ENCODE peak calls at places on chromosomes 4 and X, in four cellular contexts. One of them, this sample, is unnamed.

GRCh38 chrX:7090506-7091095 is 56.9 kb upstream of the STS start:
- DNase-seq in choroid plexus epithelial cell: no peak
- DNase-seq in astrocyte: no peak
- DNase-seq in transverse colon: no peak
- DNase-seq in this sample: no peak

GRCh38 chr4:145945431-145946155 is 7.0 kb upstream of the ZNF827 start:
- DNase-seq in choroid plexus epithelial cell: peak; percentile 47
- DNase-seq in astrocyte: no peak
- DNase-seq in transverse colon: no peak
- DNase-seq in this sample: no peak

GRCh38 chr4:184437565-184437964 is 36.8 kb downstream of the IRF2 start:
- DNase-seq in choroid plexus epithelial cell: no peak
- DNase-seq in astrocyte: no peak
- DNase-seq in transverse colon: no peak
- DNase-seq in this sample: no peak

GRCh38 chr4:113893546-113893945 is 85.9 kb downstream of the ARSJ start:
- DNase-seq in choroid plexus epithelial cell: peak; percentile 56
- DNase-seq in astrocyte: no peak
- DNase-seq in transverse colon: no peak
- DNase-seq in this sample: no peak

GRCh38 chr4:8756816-8757215 is 114.8 kb downstream of the HMX1 start:
- DNase-seq in choroid plexus epithelial cell: no peak
- DNase-seq in astrocyte: no peak
- DNase-seq in transverse colon: no peak
- DNase-seq in this sample: no peak

GRCh38 chr4:138310991-138311390 is 68.8 kb upstream of the SLC7A11 start:
- DNase-seq in choroid plexus epithelial cell: peak; percentile 80
- DNase-seq in astrocyte: peak; percentile 85
- DNase-seq in transverse colon: no peak
- DNase-seq in this sample: no peak

GRCh38 chrX:118345045-118345400 is 883 bp upstream of the WDR44 start:
- DNase-seq in choroid plexus epithelial cell: no peak
- DNase-seq in astrocyte: no peak
- DNase-seq in transverse colon: no peak
- DNase-seq in this sample: no peak

GRCh38 chrX:85109235-85109634 is 105.6 kb downstream of the APOOL start:
- DNase-seq in choroid plexus epithelial cell: peak; percentile 18
- DNase-seq in astrocyte: no peak
- DNase-seq in transverse colon: no peak
- DNase-seq in this sample: no peak

GRCh38 chr4:5989236-5990225 is 28.7 kb downstream of the C4orf50 start:
- DNase-seq in choroid plexus epithelial cell: no peak
- DNase-seq in astrocyte: no peak
- DNase-seq in transverse colon: no peak
- DNase-seq in this sample: no peak

GRCh38 chr4:77586953-77587383 is 18.7 kb upstream of the CXCL13 start:
- DNase-seq in choroid plexus epithelial cell: peak; percentile 24
- DNase-seq in astrocyte: peak; percentile 24
- DNase-seq in transverse colon: peak; percentile 15
- DNase-seq in this sample: no peak

GRCh38 chr4:121397941-121398601 is 17.3 kb upstream of the QRFPR start:
- DNase-seq in choroid plexus epithelial cell: no peak
- DNase-seq in astrocyte: no peak
- DNase-seq in transverse colon: no peak
- DNase-seq in this sample: no peak

GRCh38 chr4:52750213-52750612 is 1.0 kb downstream of the ERVMER34-1 start:
- DNase-seq in choroid plexus epithelial cell: no peak
- DNase-seq in astrocyte: no peak
- DNase-seq in transverse colon: no peak
- DNase-seq in this sample: no peak

GRCh38 chr4:152698012-152698499 is 18.3 kb upstream of the TMEM154 start:
- DNase-seq in choroid plexus epithelial cell: no peak
- DNase-seq in astrocyte: no peak
- DNase-seq in transverse colon: no peak
- DNase-seq in this sample: no peak

GRCh38 chr4:59987289-59987688 is 1212.8 kb upstream of the ADGRL3 start:
- DNase-seq in choroid plexus epithelial cell: no peak
- DNase-seq in astrocyte: no peak
- DNase-seq in transverse colon: no peak
- DNase-seq in this sample: no peak

GRCh38 chr4:55440786-55441185 is 45.0 kb downstream of the TMEM165 start:
- DNase-seq in choroid plexus epithelial cell: no peak
- DNase-seq in astrocyte: no peak
- DNase-seq in transverse colon: no peak
- DNase-seq in this sample: no peak

GRCh38 chr4:31059753-31060522 is 339.8 kb downstream of the PCDH7 start:
- DNase-seq in choroid plexus epithelial cell: no peak
- DNase-seq in astrocyte: peak; percentile 67
- DNase-seq in transverse colon: no peak
- DNase-seq in this sample: no peak

GRCh38 chr4:7806080-7806630 is 133.5 kb downstream of the AFAP1 start:
- DNase-seq in choroid plexus epithelial cell: peak; percentile 82
- DNase-seq in astrocyte: peak; percentile 70
- DNase-seq in transverse colon: peak; percentile 62
- DNase-seq in this sample: no peak

GRCh38 chr4:6331018-6331417 is 61.4 kb downstream of the WFS1 start:
- DNase-seq in choroid plexus epithelial cell: peak; percentile 47
- DNase-seq in astrocyte: no peak
- DNase-seq in transverse colon: peak; percentile 23
- DNase-seq in this sample: no peak

GRCh38 chrX:104112326-104112951 is at the start of gene ZCCHC18:
- DNase-seq in choroid plexus epithelial cell: peak; percentile 41
- DNase-seq in astrocyte: peak; percentile 66
- DNase-seq in transverse colon: peak; percentile 38
- DNase-seq in this sample: no peak

GRCh38 chr4:78939667-78940008 is 400 bp upstream of the PAQR3 start:
- DNase-seq in choroid plexus epithelial cell: no peak
- DNase-seq in astrocyte: no peak
- DNase-seq in transverse colon: no peak
- DNase-seq in this sample: no peak

GRCh38 chrX:31499120-31499519 is 427.3 kb upstream of the FTHL17 start:
- DNase-seq in choroid plexus epithelial cell: peak; percentile 81
- DNase-seq in astrocyte: peak; percentile 66
- DNase-seq in transverse colon: no peak
- DNase-seq in this sample: peak; percentile 43

GRCh38 chr4:101600287-101600686 is 190.2 kb upstream of the BANK1 start:
- DNase-seq in choroid plexus epithelial cell: no peak
- DNase-seq in astrocyte: no peak
- DNase-seq in transverse colon: no peak
- DNase-seq in this sample: no peak

GRCh38 chr4:161356351-161356750 is 807.4 kb downstream of the FSTL5 start:
- DNase-seq in choroid plexus epithelial cell: no peak
- DNase-seq in astrocyte: no peak
- DNase-seq in transverse colon: no peak
- DNase-seq in this sample: no peak

GRCh38 chr4:2931765-2932560 is 31.2 kb downstream of the NOP14 start:
- DNase-seq in choroid plexus epithelial cell: no peak
- DNase-seq in astrocyte: no peak
- DNase-seq in transverse colon: peak; percentile 61
- DNase-seq in this sample: no peak

GRCh38 chrX:39848900-39849299 is 248.9 kb downstream of the BCOR start:
- DNase-seq in choroid plexus epithelial cell: peak; percentile 82
- DNase-seq in astrocyte: peak; percentile 87
- DNase-seq in transverse colon: no peak
- DNase-seq in this sample: no peak

GRCh38 chrX:71619193-71619592 is 882 bp upstream of the CXCR3 start:
- DNase-seq in choroid plexus epithelial cell: no peak
- DNase-seq in astrocyte: peak; percentile 25
- DNase-seq in transverse colon: no peak
- DNase-seq in this sample: no peak

GRCh38 chr4:14742054-14742453 is 260.2 kb upstream of the CPEB2 start:
- DNase-seq in choroid plexus epithelial cell: no peak
- DNase-seq in astrocyte: no peak
- DNase-seq in transverse colon: no peak
- DNase-seq in this sample: no peak

GRCh38 chrX:129759576-129760061 is 20.1 kb upstream of the SASH3 start:
- DNase-seq in choroid plexus epithelial cell: peak; percentile 91
- DNase-seq in astrocyte: peak; percentile 91
- DNase-seq in transverse colon: peak; percentile 40
- DNase-seq in this sample: peak; percentile 32

GRCh38 chrX:9656277-9656676 is 109.4 kb downstream of the GPR143 start:
- DNase-seq in choroid plexus epithelial cell: peak; percentile 76
- DNase-seq in astrocyte: no peak
- DNase-seq in transverse colon: no peak
- DNase-seq in this sample: no peak

GRCh38 chrX:118420462-118420861 is 74.6 kb downstream of the WDR44 start:
- DNase-seq in choroid plexus epithelial cell: peak; percentile 89
- DNase-seq in astrocyte: peak; percentile 25
- DNase-seq in transverse colon: no peak
- DNase-seq in this sample: peak; percentile 12

GRCh38 chr4:118684873-118685811 is at the start of gene METTL14:
- DNase-seq in choroid plexus epithelial cell: peak; percentile 95
- DNase-seq in astrocyte: peak; percentile 77
- DNase-seq in transverse colon: peak; percentile 93
- DNase-seq in this sample: peak; percentile 67

GRCh38 chr4:182143086-182143821 is 99.9 kb upstream of the TENM3 start:
- DNase-seq in choroid plexus epithelial cell: peak; percentile 25
- DNase-seq in astrocyte: peak; percentile 37
- DNase-seq in transverse colon: peak; percentile 36
- DNase-seq in this sample: no peak

GRCh38 chr4:7638463-7638862 is 203.7 kb upstream of the PSAPL1 start:
- DNase-seq in choroid plexus epithelial cell: no peak
- DNase-seq in astrocyte: no peak
- DNase-seq in transverse colon: no peak
- DNase-seq in this sample: no peak

GRCh38 chr4:139453041-139453370 is 915 bp upstream of the RAB33B start:
- DNase-seq in choroid plexus epithelial cell: peak; percentile 88
- DNase-seq in astrocyte: peak; percentile 65
- DNase-seq in transverse colon: peak; percentile 69
- DNase-seq in this sample: peak; percentile 72

GRCh38 chr4:173699841-173700475 is 169.9 kb upstream of the HAND2 start:
- DNase-seq in choroid plexus epithelial cell: no peak
- DNase-seq in astrocyte: no peak
- DNase-seq in transverse colon: no peak
- DNase-seq in this sample: no peak
- H3K4me3 ChIP-seq in choroid plexus epithelial cell: no peak overlapping the region
- H3K4me3 ChIP-seq in astrocyte: no peak overlapping the region
- H3K4me3 ChIP-seq in transverse colon: no peak overlapping the region
- H3K4me3 ChIP-seq in this sample: no peak overlapping the region

DNA sequence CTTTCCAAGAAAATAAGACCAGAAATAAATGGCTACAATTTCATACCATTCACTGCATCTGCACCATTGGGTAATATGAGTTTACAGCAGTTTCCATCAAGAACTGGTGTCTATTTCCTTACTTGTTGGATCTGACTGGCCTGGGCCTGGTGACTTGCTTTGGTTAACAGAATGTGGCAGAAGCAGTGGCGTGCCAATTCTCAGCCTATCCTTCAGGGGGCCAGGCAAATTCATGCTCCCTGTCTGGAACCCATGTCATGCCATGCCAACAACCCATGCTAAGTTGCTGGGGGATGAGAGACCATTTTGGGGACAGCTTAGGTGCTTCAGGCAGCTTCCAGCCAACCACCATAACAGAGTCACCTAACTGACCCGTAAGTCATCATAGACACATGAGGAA is 656.7 kb downstream of the SPOCK3 start:
- DNase-seq in choroid plexus epithelial cell: no peak
- DNase-seq in astrocyte: no peak
- DNase-seq in transverse colon: no peak
- DNase-seq in this sample: no peak
- TF ChIP-seq CTCF in choroid plexus epithelial cell: no peak
- TF ChIP-seq CTCF in astrocyte: no peak
- TF ChIP-seq CTCF in transverse colon: no peak
- TF ChIP-seq CTCF in this sample: no peak

GRCh38 chr4:129218897-129219296 is 122.9 kb downstream of the C4orf33 start:
- DNase-seq in choroid plexus epithelial cell: peak; percentile 69
- DNase-seq in astrocyte: peak; percentile 29
- DNase-seq in transverse colon: no peak
- DNase-seq in this sample: no peak

GRCh38 chr4:129213692-129214091 is 117.7 kb downstream of the C4orf33 start:
- DNase-seq in choroid plexus epithelial cell: no peak
- DNase-seq in astrocyte: no peak
- DNase-seq in transverse colon: no peak
- DNase-seq in this sample: no peak

GRCh38 chr4:129220254-129220653 is 124.3 kb downstream of the C4orf33 start:
- DNase-seq in choroid plexus epithelial cell: no peak
- DNase-seq in astrocyte: no peak
- DNase-seq in transverse colon: no peak
- DNase-seq in this sample: no peak

GRCh38 chr4:129223955-129224354 is 128.0 kb downstream of the C4orf33 start:
- DNase-seq in choroid plexus epithelial cell: peak; percentile 19
- DNase-seq in astrocyte: no peak
- DNase-seq in transverse colon: no peak
- DNase-seq in this sample: no peak

GRCh38 chr4:129218355-129218754 is 122.4 kb downstream of the C4orf33 start:
- DNase-seq in choroid plexus epithelial cell: peak; percentile 52
- DNase-seq in astrocyte: no peak
- DNase-seq in transverse colon: peak; percentile 8
- DNase-seq in this sample: peak; percentile 23
- H3K4me3 ChIP-seq in choroid plexus epithelial cell: no peak overlapping the region
- H3K4me3 ChIP-seq in astrocyte: peak overlapping the region; percentile 2
- H3K4me3 ChIP-seq in transverse colon: no peak overlapping the region
- H3K4me3 ChIP-seq in this sample: no peak overlapping the region

GRCh38 chr4:38320349-38320707 is 343.7 kb upstream of the KLF3 start:
- DNase-seq in choroid plexus epithelial cell: no peak
- DNase-seq in astrocyte: no peak
- DNase-seq in transverse colon: no peak
- DNase-seq in this sample: no peak

GRCh38 chr4:38320833-38321232 is 343.2 kb upstream of the KLF3 start:
- DNase-seq in choroid plexus epithelial cell: no peak
- DNase-seq in astrocyte: no peak
- DNase-seq in transverse colon: no peak
- DNase-seq in this sample: no peak

GRCh38 chr4:38319456-38320348 is 344.3 kb upstream of the KLF3 start:
- DNase-seq in choroid plexus epithelial cell: peak; percentile 96
- DNase-seq in astrocyte: peak; percentile 65
- DNase-seq in transverse colon: peak; percentile 98
- DNase-seq in this sample: no peak

GRCh38 chr4:38317238-38317637 is 346.8 kb upstream of the KLF3 start:
- DNase-seq in choroid plexus epithelial cell: no peak
- DNase-seq in astrocyte: no peak
- DNase-seq in transverse colon: no peak
- DNase-seq in this sample: no peak

DNA sequence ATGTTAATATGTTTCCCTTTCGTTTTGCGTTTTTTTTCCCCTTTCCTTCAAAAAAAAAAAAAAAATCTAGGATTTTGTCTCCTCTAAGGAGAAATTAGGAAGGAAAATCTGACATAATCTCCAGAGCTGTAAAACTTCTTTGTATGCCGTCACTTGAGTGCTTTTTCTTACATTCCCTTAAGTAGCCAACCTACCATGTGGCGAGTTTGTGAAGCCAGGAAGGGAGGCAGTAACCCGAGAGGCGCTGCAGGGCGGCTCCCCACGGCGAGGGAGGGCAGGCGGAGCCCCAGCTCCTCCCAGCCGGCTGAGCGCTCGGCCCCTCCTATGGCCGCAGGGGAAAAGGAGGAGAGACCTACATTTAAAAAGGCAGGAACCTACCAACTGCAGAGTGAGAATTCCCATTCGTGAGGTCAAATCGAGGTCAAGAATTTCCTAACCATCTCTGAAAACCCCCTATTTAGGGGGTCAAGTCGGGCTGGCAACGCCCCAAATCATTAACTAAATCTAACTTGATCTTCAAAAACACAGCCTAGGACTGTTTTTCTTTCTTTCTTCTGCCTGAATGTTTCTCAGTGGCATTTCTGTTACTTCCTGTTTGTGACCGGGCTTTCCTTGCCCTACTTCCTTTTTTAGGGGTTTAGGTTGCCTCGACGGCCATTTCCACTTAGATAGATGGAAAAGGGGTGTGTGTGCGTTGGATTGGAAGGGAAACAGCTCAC is 345.1 kb upstream of the KLF3 start:
- DNase-seq in choroid plexus epithelial cell: peak; percentile 99
- DNase-seq in astrocyte: peak; percentile 96
- DNase-seq in transverse colon: peak; percentile 93
- DNase-seq in this sample: peak; percentile 76
- TF ChIP-seq CTCF in choroid plexus epithelial cell: no peak
- TF ChIP-seq CTCF in astrocyte: no peak
- TF ChIP-seq CTCF in transverse colon: peak; percentile 34
- TF ChIP-seq CTCF in this sample: peak; percentile 9